ENCODE peak calls at places on chromosome 16, in six cellular contexts. V, D, Y, C, T and K are unnamed samples.

GRCh38 chr16:4392382-4393242 is 21.0 kb downstream of the VASN start:
- DNase-seq in V (no peak), D (no peak), Y (no peak), C (no peak), T (peak), K (peak)

GRCh38 chr16:85350973-85351372 is 238.7 kb upstream of the CIBAR2 start:
- DNase-seq in V (peak), D (peak), Y (peak), C (peak), T (peak), K (no peak)

GRCh38 chr16:52592778-52593177 is 45.8 kb upstream of the TOX3 start:
- DNase-seq in V (no peak), D (no peak), Y (no peak), C (no peak), T (no peak), K (no peak)

GRCh38 chr16:75578212-75578611 is 12.0 kb downstream of the GABARAPL2 start:
- DNase-seq in V (no peak), D (no peak), Y (no peak), C (no peak), T (no peak), K (no peak)

GRCh38 chr16:6349725-6350124 is 982.9 kb upstream of the RBFOX1 start:
- DNase-seq in V (no peak), D (no peak), Y (no peak), C (no peak), T (no peak), K (no peak)

GRCh38 chr16:67954421-67955196 is 10.7 kb upstream of the LCAT start:
- DNase-seq in V (no peak), D (no peak), Y (no peak), C (no peak), T (no peak), K (no peak)

GRCh38 chr16:4110680-4111079 is 5.6 kb downstream of the ADCY9 start:
- DNase-seq in V (no peak), D (no peak), Y (no peak), C (no peak), T (no peak), K (peak)

GRCh38 chr16:83059237-83059636 is 432.5 kb downstream of the CDH13 start:
- DNase-seq in V (no peak), D (no peak), Y (no peak), C (no peak), T (no peak), K (no peak)

GRCh38 chr16:9053006-9053601 is 38.3 kb upstream of the HAPSTR1 start:
- DNase-seq in V (no peak), D (peak), Y (no peak), C (peak), T (peak), K (no peak)

GRCh38 chr16:5928476-5929055 is 831.0 kb upstream of the EEF2KMT start:
- DNase-seq in V (no peak), D (no peak), Y (no peak), C (no peak), T (peak), K (no peak)

GRCh38 chr16:2476741-2477140 is 1.8 kb downstream of the TBC1D24 start:
- DNase-seq in V (no peak), D (no peak), Y (no peak), C (no peak), T (no peak), K (no peak)

GRCh38 chr16:2474877-2475412 is at the start of gene TBC1D24:
- DNase-seq in V (peak), D (peak), Y (peak), C (peak), T (peak), K (peak)

GRCh38 chr16:2475413-2476344 is 752 bp downstream of the TBC1D24 start:
- DNase-seq in V (no peak), D (no peak), Y (no peak), C (no peak), T (peak), K (peak)

GRCh38 chr16:2477327-2477726 is 2.4 kb downstream of the TBC1D24 start:
- DNase-seq in V (no peak), D (no peak), Y (no peak), C (no peak), T (no peak), K (no peak)

GRCh38 chr16:2476345-2476720 is 1.4 kb downstream of the TBC1D24 start:
- DNase-seq in V (no peak), D (no peak), Y (no peak), C (no peak), T (no peak), K (no peak)
- H3K4me3 ChIP-seq in V (peak), D (no peak), Y (no peak), C (no peak), T (no peak), K (no peak)

GRCh38 chr16:17161034-17161433 is 309.7 kb downstream of the XYLT1 start:
- DNase-seq in V (no peak), D (no peak), Y (no peak), C (no peak), T (no peak), K (no peak)

GRCh38 chr16:17159616-17160015 is 311.1 kb downstream of the XYLT1 start:
- DNase-seq in V (no peak), D (no peak), Y (no peak), C (no peak), T (no peak), K (no peak)

GRCh38 chr16:17162560-17162959 is 308.2 kb downstream of the XYLT1 start:
- DNase-seq in V (no peak), D (no peak), Y (no peak), C (no peak), T (no peak), K (no peak)

GRCh38 chr16:17155936-17156335 is 314.8 kb downstream of the XYLT1 start:
- DNase-seq in V (no peak), D (no peak), Y (no peak), C (no peak), T (no peak), K (no peak)

DNA sequence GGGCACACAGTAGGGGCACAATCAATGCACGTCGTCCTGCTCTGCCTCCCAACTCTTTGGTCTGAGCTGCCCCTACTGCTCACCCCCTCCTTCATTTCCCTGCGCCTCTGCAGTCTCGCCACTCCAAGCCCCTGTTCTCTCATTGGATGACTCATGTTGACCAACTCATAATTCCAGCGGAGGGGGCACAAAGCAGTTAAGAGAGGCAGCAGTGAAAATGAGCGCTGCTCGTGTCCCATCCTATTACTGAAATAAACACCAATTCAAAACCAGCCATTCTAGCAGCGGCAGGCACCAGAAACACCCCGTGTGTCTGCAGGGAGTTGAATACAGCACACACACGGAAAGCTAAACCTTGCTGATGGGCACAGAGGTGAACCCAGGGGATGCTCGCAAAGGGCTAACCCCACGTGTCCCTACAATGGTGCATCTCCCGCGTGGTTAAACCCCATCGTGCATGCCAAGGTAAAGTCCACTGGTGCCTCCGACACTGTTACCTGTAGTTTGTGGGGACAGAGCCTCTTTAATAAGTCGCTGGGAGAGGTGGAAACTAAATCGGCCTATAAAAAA is 310.4 kb downstream of the XYLT1 start:
- DNase-seq in V (no peak), D (no peak), Y (no peak), C (no peak), T (no peak), K (no peak)
- TF ChIP-seq POLR2AphosphoS5 in V (no peak), D (no peak), Y (no peak), C (no peak), T (no peak), K (no peak)

DNA sequence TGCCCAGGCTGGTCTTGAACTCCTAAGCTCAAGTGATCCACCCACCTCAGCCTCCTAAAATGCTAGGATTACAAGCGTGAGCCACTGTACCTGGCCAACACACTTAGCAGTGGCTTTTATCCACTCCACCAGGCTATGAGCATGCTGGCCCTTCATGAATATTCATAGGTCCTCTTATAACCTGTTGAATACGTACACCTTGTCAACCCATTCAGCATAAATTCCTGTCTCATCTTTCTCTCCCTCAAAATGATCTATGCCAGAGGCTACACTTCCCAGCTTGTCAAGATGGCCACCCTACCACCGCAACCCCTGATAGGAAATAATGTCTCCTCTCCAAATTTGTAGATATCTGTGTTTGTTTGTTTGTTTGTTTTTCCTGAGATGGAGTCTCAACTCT is 11.0 kb upstream of the ZG16 start:
- DNase-seq in V (no peak), D (no peak), Y (no peak), C (no peak), T (no peak), K (no peak)
- H3K4me3 ChIP-seq in V (no peak), D (no peak), Y (no peak), C (no peak), T (no peak), K (no peak)

DNA sequence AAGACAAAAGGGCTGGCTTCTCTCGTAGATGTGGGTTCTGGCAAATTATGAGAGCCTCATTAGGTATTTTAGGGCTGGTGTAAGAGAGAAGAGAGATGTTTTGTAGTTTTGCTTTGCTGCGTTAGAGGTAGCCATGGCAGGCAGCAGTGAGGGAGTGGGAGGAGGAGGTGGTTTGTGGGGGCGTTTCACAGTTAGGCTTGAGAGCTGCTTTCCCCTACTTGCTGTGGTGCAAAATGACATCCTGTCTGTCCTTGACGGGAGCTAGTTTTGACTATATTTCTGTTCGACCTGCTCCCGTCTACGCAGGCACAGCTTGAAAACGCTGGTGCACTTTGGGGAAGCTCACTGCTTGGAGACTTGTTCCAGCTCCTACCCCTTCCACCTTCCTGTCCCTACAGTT is 75.5 kb downstream of the SLC5A11 start:
- DNase-seq in V (no peak), D (no peak), Y (no peak), C (no peak), T (no peak), K (no peak)
- TF ChIP-seq POLR2AphosphoS5 in V (no peak), D (no peak), Y (no peak), C (no peak), T (no peak), K (peak)

DNA sequence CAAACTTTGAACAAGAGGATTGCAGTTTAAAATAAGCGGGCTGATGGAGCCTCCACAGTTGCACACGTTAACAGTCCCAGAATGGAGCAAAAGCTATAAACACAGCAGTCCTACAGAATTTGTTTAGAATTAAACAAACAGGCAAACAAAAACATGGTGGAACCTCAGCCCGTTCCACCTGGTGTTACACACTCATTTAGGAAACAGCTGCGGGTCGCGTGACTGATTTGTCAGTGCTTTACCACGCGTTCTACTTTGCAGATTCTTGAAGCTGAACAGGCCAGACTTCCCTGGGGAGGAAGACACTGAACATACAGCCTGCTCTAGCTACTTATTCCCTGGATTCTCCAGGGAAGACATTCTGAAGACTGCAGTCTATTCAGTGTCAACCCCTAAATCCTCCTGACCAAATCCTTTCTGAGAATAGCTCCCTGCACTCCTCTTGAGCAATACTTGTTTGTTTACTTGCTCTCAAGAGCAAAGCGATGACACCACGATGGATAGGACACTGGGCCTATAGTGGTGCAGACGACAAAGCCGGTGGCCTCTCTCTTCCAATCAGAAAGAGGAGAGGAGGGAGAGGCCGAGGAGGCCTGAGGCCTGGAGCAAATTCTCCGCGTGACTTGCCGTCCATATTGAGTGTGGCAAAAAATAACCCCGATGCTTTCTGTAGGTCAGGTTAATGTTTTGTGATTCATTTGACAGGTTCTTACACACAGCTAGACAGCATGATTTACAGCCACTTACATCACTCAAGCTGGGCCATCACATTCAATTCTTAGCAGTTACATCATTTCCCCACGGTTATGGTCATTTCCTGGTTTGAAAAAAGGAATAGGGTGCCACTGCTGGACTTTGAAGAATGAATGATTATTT is 4.0 kb upstream of the MAP1LC3B start:
- DNase-seq in V (peak), D (peak), Y (peak), C (peak), T (peak), K (peak)
- H3K4me3 ChIP-seq in V (peak), D (no peak), Y (peak), C (no peak), T (peak), K (peak)

DNA sequence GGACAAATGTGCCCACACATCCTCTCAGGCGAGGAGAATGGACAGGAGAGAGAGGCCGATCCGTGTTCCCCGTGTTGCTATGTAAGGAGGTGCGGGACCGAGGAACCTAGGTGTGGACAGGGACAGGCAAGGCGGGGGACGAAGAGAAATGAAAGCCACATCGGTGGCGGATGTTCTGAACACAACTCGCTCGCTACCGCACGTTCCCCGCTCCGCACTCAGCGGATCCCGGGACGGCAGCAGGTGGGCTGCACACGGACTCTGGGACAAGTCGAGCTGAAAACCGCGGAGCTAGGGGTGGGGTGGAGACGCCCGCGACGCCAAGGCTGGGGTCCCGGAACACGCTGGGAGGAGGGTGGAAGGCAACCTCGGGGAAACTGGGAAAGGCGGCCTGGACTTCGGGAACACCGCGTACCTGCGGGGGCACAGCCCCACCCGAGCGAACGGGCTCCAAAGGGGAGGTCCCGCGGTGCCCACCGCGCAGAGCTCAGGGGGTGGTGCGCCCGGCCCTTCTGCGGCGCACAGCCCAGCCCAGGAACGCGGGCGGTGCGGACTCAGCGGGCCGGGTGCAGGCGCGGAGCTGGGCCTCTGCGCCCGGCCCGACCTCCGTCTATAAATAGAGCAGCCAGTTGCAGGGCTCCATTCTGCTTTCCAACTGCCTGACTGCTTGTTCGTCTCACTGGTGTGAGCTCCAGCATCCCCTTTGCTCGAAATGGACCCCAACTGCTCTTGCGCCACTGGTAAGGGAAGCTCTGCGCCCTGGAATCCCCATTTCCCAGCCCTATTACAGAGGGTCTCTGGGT is at the start of gene MT1E:
- DNase-seq in V (peak), D (peak), Y (peak), C (peak), T (peak), K (no peak)
- TF ChIP-seq POLR2AphosphoS5 in V (peak), D (peak), Y (peak), C (peak), T (peak), K (peak)

GRCh38 chr16:24995469-24995868 is 19.7 kb downstream of the ARHGAP17 start:
- DNase-seq in V (no peak), D (no peak), Y (no peak), C (no peak), T (no peak), K (no peak)

GRCh38 chr16:24996301-24996700 is 18.9 kb downstream of the ARHGAP17 start:
- DNase-seq in V (no peak), D (no peak), Y (no peak), C (no peak), T (no peak), K (no peak)

GRCh38 chr16:24995033-24995432 is 20.1 kb downstream of the ARHGAP17 start:
- DNase-seq in V (no peak), D (no peak), Y (no peak), C (no peak), T (no peak), K (no peak)

GRCh38 chr16:24992696-24993095 is 22.5 kb downstream of the ARHGAP17 start:
- DNase-seq in V (no peak), D (no peak), Y (no peak), C (no peak), T (no peak), K (no peak)

GRCh38 chr16:24993722-24994686 is 21.2 kb downstream of the ARHGAP17 start:
- DNase-seq in V (no peak), D (peak), Y (no peak), C (peak), T (no peak), K (no peak)
- H3K4me3 ChIP-seq in V (no peak), D (no peak), Y (no peak), C (no peak), T (no peak), K (no peak)